ENCODE peak calls at places on chromosomes 7 and 10, in six cellular contexts. U is gastrocnemius medialis; I is mammary epithelial cell; A is fibroblast of lung; X is CD8-positive, alpha-beta memory T cell; B is lower lobe of right lung. L is an unnamed sample.

GRCh38 chr7:100478966-100479660 is at the start of gene TSC22D4:
- DNase-seq in U (peak; percentile 95), I (peak; percentile 90), A (peak; percentile 94), X (peak; percentile 88), B (peak; percentile 93), L (peak; percentile 98)

GRCh38 chr7:123748171-123748733 is 551 bp downstream of the WASL start:
- DNase-seq in U (peak; percentile 41), I (peak; percentile 41), A (peak; percentile 38), X (peak; percentile 14), B (peak; percentile 69), L (peak; percentile 76)

GRCh38 chr7:106819546-106819945 is 45.5 kb upstream of the PIK3CG start:
- DNase-seq in U (no peak), I (no peak), A (no peak), X (no peak), B (no peak), L (no peak)

GRCh38 chr7:56175086-56175760 is 59.0 kb upstream of the NUPR2 start:
- DNase-seq in U (peak; percentile 17), I (no peak), A (no peak), X (no peak), B (no peak), L (peak; percentile 64)

GRCh38 chr7:3356173-3356572 is 55.1 kb downstream of the SDK1 start:
- DNase-seq in U (no peak), I (no peak), A (no peak), X (no peak), B (no peak), L (no peak)

GRCh38 chr7:80736371-80736770 is 97.9 kb downstream of the CD36 start:
- DNase-seq in U (no peak), I (peak; percentile 67), A (peak; percentile 64), X (no peak), B (no peak), L (no peak)

GRCh38 chr7:89605362-89605761 is 548.9 kb upstream of the STEAP1 start:
- DNase-seq in U (no peak), I (no peak), A (no peak), X (no peak), B (no peak), L (no peak)

GRCh38 chr7:10100572-10100971 is 873.1 kb upstream of the PHF14 start:
- DNase-seq in U (no peak), I (no peak), A (no peak), X (no peak), B (no peak), L (no peak)

GRCh38 chr7:116228241-116228640 is 17.9 kb downstream of the TES start:
- DNase-seq in U (no peak), I (no peak), A (no peak), X (no peak), B (no peak), L (no peak)

GRCh38 chr10:71391701-71392100 is 5.0 kb upstream of the CDH23 start:
- DNase-seq in U (no peak), I (no peak), A (no peak), X (no peak), B (no peak), L (no peak)

GRCh38 chr10:47047577-47048532 is 136.6 kb downstream of the PTPN20 start:
- DNase-seq in U (peak; percentile 68), I (peak; percentile 46), A (peak; percentile 39), X (peak; percentile 58), B (peak; percentile 87), L (peak; percentile 87)

GRCh38 chr7:84175461-84175860 is 19.1 kb downstream of the SEMA3A start:
- DNase-seq in U (no peak), I (no peak), A (peak; percentile 59), X (no peak), B (no peak), L (no peak)

GRCh38 chr7:123054357-123055133 is 59.0 kb upstream of the TAS2R16 start:
- DNase-seq in U (no peak), I (peak; percentile 27), A (no peak), X (no peak), B (no peak), L (no peak)

GRCh38 chr7:150406565-150407421 is 27.7 kb downstream of the ZNF775 start:
- DNase-seq in U (no peak), I (no peak), A (no peak), X (peak; percentile 15), B (no peak), L (no peak)

GRCh38 chr7:1825877-1826741 is 156.0 kb downstream of the ELFN1 start:
- DNase-seq in U (no peak), I (no peak), A (no peak), X (no peak), B (peak; percentile 44), L (no peak)

GRCh38 chr10:18312385-18313145 is 172.3 kb downstream of the CACNB2 start:
- DNase-seq in U (no peak), I (peak; percentile 0), A (peak; percentile 48), X (no peak), B (no peak), L (no peak)

GRCh38 chr10:31437959-31438358 is 118.9 kb downstream of the ZEB1 start:
- DNase-seq in U (no peak), I (no peak), A (no peak), X (no peak), B (peak; percentile 24), L (no peak)

GRCh38 chr10:103829838-103830465 is 25.4 kb downstream of the SH3PXD2A start:
- DNase-seq in U (no peak), I (no peak), A (peak; percentile 23), X (no peak), B (no peak), L (no peak)

GRCh38 chr10:70481831-70482530 is 3.4 kb downstream of the PALD1 start:
- DNase-seq in U (peak; percentile 79), I (no peak), A (no peak), X (no peak), B (no peak), L (no peak)

GRCh38 chr7:116327751-116328150 is 117.4 kb downstream of the TES start:
- DNase-seq in U (no peak), I (no peak), A (peak; percentile 100), X (no peak), B (no peak), L (no peak)

GRCh38 chr7:82050134-82050533 is 280.3 kb upstream of the HGF start:
- DNase-seq in U (no peak), I (peak; percentile 85), A (peak; percentile 93), X (no peak), B (no peak), L (no peak)

GRCh38 chr7:22667562-22668239 is 59.3 kb upstream of the IL6 start:
- DNase-seq in U (no peak), I (peak; percentile 92), A (peak; percentile 87), X (no peak), B (no peak), L (no peak)

GRCh38 chr7:499853-500485 is 19.7 kb downstream of the PDGFA start:
- DNase-seq in U (no peak), I (no peak), A (no peak), X (no peak), B (peak; percentile 46), L (peak; percentile 18)

GRCh38 chr10:20891338-20891714 is 5.8 kb downstream of the NEBL start:
- DNase-seq in U (no peak), I (peak; percentile 77), A (peak; percentile 95), X (no peak), B (no peak), L (no peak)

GRCh38 chr7:155763721-155764431 is 48.4 kb downstream of the SHH start:
- DNase-seq in U (no peak), I (no peak), A (peak; percentile 16), X (peak; percentile 42), B (no peak), L (no peak)

GRCh38 chr10:17993361-17993760 is 41.6 kb downstream of the SLC39A12 start:
- DNase-seq in U (no peak), I (peak; percentile 65), A (peak; percentile 56), X (no peak), B (no peak), L (no peak)

GRCh38 chr7:251446-252175 is 38.4 kb upstream of the FOXL3 start:
- DNase-seq in U (no peak), I (no peak), A (no peak), X (no peak), B (no peak), L (no peak)

GRCh38 chr7:3399858-3400257 is 98.8 kb downstream of the SDK1 start:
- DNase-seq in U (no peak), I (peak; percentile 24), A (peak; percentile 27), X (no peak), B (no peak), L (no peak)

GRCh38 chr7:45149606-45150005 is 8.0 kb upstream of the RAMP3 start:
- DNase-seq in U (no peak), I (no peak), A (no peak), X (no peak), B (no peak), L (no peak)

GRCh38 chr7:41881313-41882130 is 178.6 kb upstream of the INHBA start:
- DNase-seq in U (peak; percentile 14), I (no peak), A (peak; percentile 39), X (peak; percentile 44), B (peak; percentile 83), L (peak; percentile 36)

GRCh38 chr10:109203616-109204375 is 719.5 kb downstream of the XPNPEP1 start:
- DNase-seq in U (no peak), I (peak; percentile 5), A (peak; percentile 82), X (no peak), B (no peak), L (no peak)

GRCh38 chr10:391849-392704 is 256.8 kb downstream of the ZMYND11 start:
- DNase-seq in U (no peak), I (no peak), A (no peak), X (no peak), B (no peak), L (no peak)

GRCh38 chr7:27872281-27873005 is 132.5 kb downstream of the TAX1BP1 start:
- DNase-seq in U (no peak), I (no peak), A (no peak), X (no peak), B (no peak), L (no peak)

GRCh38 chr7:128174391-128174790 is 66.7 kb upstream of the LEP start:
- DNase-seq in U (no peak), I (no peak), A (no peak), X (no peak), B (no peak), L (no peak)
- H3K27me3 ChIP-seq in U (peaks cover 5% of the 10 kb centered on the region), I (no peaks in the 10 kb centered on the region), A (peaks cover 40% of the 10 kb centered on the region), X (no peaks in the 10 kb centered on the region), B (peaks cover 38% of the 10 kb centered on the region), L (peaks cover 68% of the 10 kb centered on the region)

GRCh38 chr7:141549582-141549981 is 1.6 kb upstream of the AGK start:
- DNase-seq in U (no peak), I (no peak), A (no peak), X (no peak), B (no peak), L (no peak)
- H3K36me3 ChIP-seq in U (no peaks in the 10 kb centered on the region), I (no peaks in the 10 kb centered on the region), A (no peaks in the 10 kb centered on the region), X (no peaks in the 10 kb centered on the region), B (no peaks in the 10 kb centered on the region), L (no peaks in the 10 kb centered on the region)

GRCh38 chr7:92875171-92875570 is 38.8 kb upstream of the CDK6 start:
- DNase-seq in U (no peak), I (no peak), A (no peak), X (no peak), B (no peak), L (no peak)
- H3K27me3 ChIP-seq in U (no peaks in the 10 kb centered on the region), I (no peaks in the 10 kb centered on the region), A (no peaks in the 10 kb centered on the region), X (no peaks in the 10 kb centered on the region), B (no peaks in the 10 kb centered on the region), L (no peaks in the 10 kb centered on the region)

DNA sequence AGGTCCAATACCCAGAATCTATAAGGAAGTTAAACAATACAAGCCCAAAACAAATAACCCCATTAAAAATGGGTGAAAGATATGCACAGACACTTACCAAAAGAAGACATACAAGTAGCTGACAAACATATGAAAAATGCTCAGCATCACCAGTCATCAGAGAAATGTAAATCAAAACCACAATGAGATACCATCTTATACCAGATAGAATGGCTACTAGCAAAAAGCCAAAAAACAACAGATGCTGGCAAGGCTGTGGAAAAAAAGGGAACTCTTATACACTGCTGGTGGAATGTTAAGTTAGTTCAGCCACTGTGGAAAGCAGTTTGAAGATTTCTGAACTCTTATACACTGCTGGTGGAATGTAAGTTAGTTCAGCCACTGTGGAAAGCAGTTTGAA is 331.1 kb downstream of the KIF20B start:
- DNase-seq in U (no peak), I (peak; percentile 46), A (peak; percentile 68), X (no peak), B (no peak), L (no peak)
- H3K36me3 ChIP-seq in U (no peaks in the 10 kb centered on the region), I (no peaks in the 10 kb centered on the region), A (no peaks in the 10 kb centered on the region), X (no peaks in the 10 kb centered on the region), B (no peaks in the 10 kb centered on the region), L (no peaks in the 10 kb centered on the region)